ENCODE peak calls at places on chromosomes 11 and 22, in six cellular contexts. F is lower lobe of right lung; A is colonic mucosa; W is mammary epithelial cell; U is CD8-positive, alpha-beta memory T cell; N is tibial nerve. Y is an unnamed sample.

GRCh38 chr11:102377891-102378290 is 30.9 kb downstream of the BIRC2 start:
- DNase-seq in N (no peak), U (no peak), A (no peak), F (no peak), W (no peak), Y (no peak)

GRCh38 chr11:34238533-34238932 is 119.3 kb downstream of the ABTB2 start:
- DNase-seq in A (no peak), F (no peak), U (no peak), N (no peak), W (no peak), Y (no peak)

GRCh38 chr11:83736689-83737088 is 450.5 kb upstream of the CCDC90B start:
- DNase-seq in W (no peak), U (no peak), F (no peak), N (no peak), A (no peak), Y (no peak)

GRCh38 chr11:13220148-13220547 is 57.4 kb upstream of the BMAL1 start:
- DNase-seq in A (no peak), F (no peak), W (no peak), U (no peak), N (no peak), Y (no peak)

GRCh38 chr22:39724390-39724789 is 153.8 kb downstream of the CACNA1I start:
- DNase-seq in N (no peak), F (no peak), A (no peak), W (no peak), U (no peak), Y (no peak)

GRCh38 chr11:126400019-126400962 is 44.8 kb downstream of the ST3GAL4 start:
- DNase-seq in F (no peak), U (no peak), N (no peak), W (no peak), A (no peak), Y (no peak)

GRCh38 chr11:115920841-115921480 is 416.7 kb upstream of the CADM1 start:
- DNase-seq in A (no peak), U (no peak), F (no peak), N (no peak), W (no peak), Y (no peak)

GRCh38 chr11:67033661-67034166 is 10.8 kb downstream of the SYT12 start:
- DNase-seq in U (no peak), F (no peak), N (no peak), W (peak; percentile 93), A (no peak), Y (peak; percentile 94)

GRCh38 chr11:65454311-65454695 is 31.7 kb downstream of the NEAT1 start:
- DNase-seq in A (no peak), F (no peak), N (no peak), U (no peak), W (no peak), Y (peak; percentile 37)

GRCh38 chr22:49296561-49296960 is 531.1 kb downstream of the BRD1 start:
- DNase-seq in U (no peak), F (no peak), W (no peak), N (no peak), A (no peak), Y (no peak)

GRCh38 chr11:325796-326591 is 5.3 kb upstream of the IFITM3 start:
- DNase-seq in A (no peak), F (no peak), W (no peak), U (no peak), N (peak; percentile 13), Y (no peak)

GRCh38 chr11:19714387-19715363 is 2.0 kb downstream of the NAV2 start:
- DNase-seq in W (peak; percentile 19), A (no peak), U (no peak), N (no peak), F (peak; percentile 51), Y (peak; percentile 51)

GRCh38 chr11:119692547-119692834 is 36.5 kb downstream of the NECTIN1 start:
- DNase-seq in A (no peak), W (no peak), U (no peak), F (no peak), N (no peak), Y (no peak)
- H3K27ac ChIP-seq in A (no peak overlapping the region), W (peak overlapping the region; percentile 97), U (no peak overlapping the region), F (no peak overlapping the region), N (no peak overlapping the region), Y (no peak overlapping the region)

GRCh38 chr11:119797137-119797611 is 68.2 kb upstream of the NECTIN1 start:
- DNase-seq in A (no peak), N (no peak), U (no peak), F (peak; percentile 10), W (no peak), Y (no peak)
- H3K27me3 ChIP-seq in A (no peaks in the 10 kb centered on the region), N (no peaks in the 10 kb centered on the region), U (no peaks in the 10 kb centered on the region), F (peaks cover 18% of the 10 kb centered on the region), W (no peaks in the 10 kb centered on the region), Y (no peaks in the 10 kb centered on the region)

DNA sequence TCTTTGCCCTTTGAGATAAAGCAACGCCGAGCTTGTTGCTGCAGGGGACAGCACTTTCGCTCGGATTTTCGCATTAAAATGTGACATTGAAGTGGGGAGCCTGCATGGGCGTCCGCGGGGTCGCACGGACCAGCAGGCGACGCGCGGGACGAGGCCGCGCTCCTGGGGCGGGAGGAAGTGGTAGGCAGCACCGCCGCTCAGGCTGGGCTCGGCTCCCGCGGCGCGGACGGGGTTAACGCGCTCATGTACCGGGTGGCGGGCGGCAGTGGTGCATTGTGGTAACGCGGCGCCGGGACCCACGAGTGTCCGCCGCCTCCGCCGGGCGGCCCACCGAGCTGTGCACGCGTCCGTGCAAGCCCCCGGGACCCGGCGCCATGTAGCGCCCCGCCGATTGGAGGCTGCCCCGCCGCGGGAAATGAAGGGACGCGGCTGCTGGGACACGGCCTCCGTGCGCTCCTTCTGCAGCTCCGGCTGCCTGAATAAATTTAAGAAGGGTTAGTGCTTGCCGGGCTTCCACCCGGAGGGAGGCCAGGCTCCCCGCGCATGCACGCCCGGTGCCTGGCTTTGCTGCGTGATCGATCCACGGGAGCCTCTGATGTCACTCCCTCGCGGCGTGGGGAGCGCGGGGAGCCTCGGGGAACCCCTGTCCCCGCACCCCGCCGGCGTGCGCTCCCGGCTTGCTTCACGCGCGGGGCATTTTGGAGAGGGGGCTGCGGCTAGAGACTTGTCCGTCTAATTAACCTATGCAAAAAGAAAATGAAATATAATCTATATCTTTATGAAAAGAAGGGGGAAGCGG is 127.7 kb downstream of the OSBP2 start:
- DNase-seq in U (no peak), A (no peak), N (no peak), W (no peak), F (no peak), Y (no peak)
- H3K4me3 ChIP-seq in U (no peak overlapping the region), A (peak overlapping the region; percentile 22), N (peak overlapping the region; percentile 9), W (peak overlapping the region; percentile 49), F (peak overlapping the region; percentile 49), Y (peak overlapping the region; percentile 46)

DNA sequence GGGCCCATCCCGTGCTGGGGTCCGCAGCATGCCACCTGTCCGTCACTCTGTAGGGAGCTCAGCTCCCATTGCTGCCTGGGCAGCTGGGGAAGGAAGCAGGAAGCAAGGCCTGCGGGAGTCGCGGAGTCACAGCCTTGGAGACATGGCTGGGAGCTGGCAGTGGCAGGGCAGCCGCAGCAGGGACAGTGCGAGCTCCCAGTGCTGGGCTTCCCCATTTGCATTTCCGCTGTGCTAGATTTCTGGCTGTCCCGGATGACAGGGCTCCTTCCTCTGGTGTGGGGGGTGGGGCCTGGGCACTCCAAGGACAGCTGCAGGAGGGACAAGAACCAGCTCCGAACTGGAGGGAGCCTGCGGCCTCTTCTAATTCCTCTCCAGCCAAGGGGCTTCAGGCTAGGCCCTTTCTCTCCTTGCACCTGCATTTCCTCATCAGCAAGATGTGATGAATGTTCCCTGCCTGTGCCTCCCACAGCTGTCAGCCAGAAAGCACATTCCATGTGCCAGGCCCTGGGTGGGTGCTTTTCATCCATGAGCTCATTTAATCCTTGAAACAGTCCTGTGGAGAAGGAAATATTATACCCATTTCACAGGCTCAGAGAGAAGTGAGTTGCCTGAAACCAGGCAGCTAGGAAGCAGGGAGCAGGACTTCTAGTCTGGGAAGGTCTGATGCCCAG is 48.0 kb downstream of the MYO7A start:
- DNase-seq in N (no peak), F (peak; percentile 66), A (no peak), W (no peak), U (no peak), Y (no peak)
- H3K27ac ChIP-seq in N (no peak overlapping the region), F (peak overlapping the region; percentile 31), A (no peak overlapping the region), W (no peak overlapping the region), U (no peak overlapping the region), Y (no peak overlapping the region)

DNA sequence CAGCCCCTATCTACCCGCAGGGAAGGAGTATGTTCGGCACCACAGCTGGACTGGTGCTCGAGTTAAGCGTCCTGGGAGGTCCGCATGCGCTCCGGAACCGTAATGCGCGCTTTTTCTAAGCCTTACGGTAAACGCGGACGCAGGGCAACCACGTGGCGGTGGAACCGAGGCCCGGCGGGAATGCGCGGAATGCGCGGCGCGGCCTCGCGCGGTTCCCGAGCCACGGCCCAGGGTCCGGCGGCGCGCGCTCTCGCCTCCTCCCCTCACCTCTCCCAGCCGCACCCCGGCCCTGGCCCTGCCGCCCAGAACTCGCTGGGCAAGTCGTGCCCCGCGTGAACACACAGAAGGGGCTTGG is 4.5 kb upstream of the CCND1 start:
- DNase-seq in U (no peak), A (peak; percentile 82), N (no peak), W (no peak), F (peak; percentile 80), Y (peak; percentile 89)
- H3K27me3 ChIP-seq in U (peaks cover 37% of the 10 kb centered on the region), A (peaks cover 33% of the 10 kb centered on the region), N (peaks cover 21% of the 10 kb centered on the region), W (no peaks in the 10 kb centered on the region), F (peaks cover 44% of the 10 kb centered on the region), Y (no peaks in the 10 kb centered on the region)

DNA sequence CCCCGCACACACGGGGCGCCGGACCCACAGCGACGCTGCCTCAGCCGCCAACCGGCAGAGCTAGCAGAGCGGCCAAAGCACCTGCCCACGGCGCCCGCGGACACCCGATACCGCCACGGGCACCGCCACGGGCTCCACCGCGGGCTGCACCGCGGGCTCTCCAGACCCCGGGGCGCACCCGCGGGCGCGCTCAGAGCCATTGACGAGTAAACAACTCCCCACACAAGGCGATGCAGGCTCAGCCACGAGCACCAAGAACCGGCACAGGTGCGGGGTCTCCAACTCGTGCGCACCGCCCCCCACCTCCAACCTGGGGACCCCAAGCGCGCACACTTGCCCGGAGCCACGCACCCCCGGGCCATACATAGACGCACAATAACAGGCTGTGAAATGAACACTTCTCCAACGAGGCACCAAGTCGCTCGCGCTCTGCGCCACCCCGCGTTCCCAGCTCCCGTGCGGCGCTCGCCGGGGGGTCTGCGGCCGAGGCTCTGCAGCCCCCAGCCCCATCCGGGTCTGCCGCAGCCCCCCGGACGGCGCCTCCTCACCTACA is 1.9 kb downstream of the IFITM10 start:
- DNase-seq in U (no peak), A (no peak), W (peak; percentile 44), N (no peak), F (peak; percentile 52), Y (no peak)
- H3K4me3 ChIP-seq in U (no peak overlapping the region), A (no peak overlapping the region), W (peak overlapping the region; percentile 67), N (peak overlapping the region; percentile 51), F (peak overlapping the region; percentile 30), Y (peak overlapping the region; percentile 70)

GRCh38 chr11:132073787-132074186 is 703.4 kb downstream of the NTM start:
- DNase-seq in F (no peak), W (no peak), A (no peak), U (no peak), N (no peak), Y (no peak)

GRCh38 chr11:132068556-132068955 is 698.1 kb downstream of the NTM start:
- DNase-seq in W (no peak), F (no peak), A (no peak), N (no peak), U (no peak), Y (no peak)

GRCh38 chr11:132075447-132075846 is 705.0 kb downstream of the NTM start:
- DNase-seq in W (no peak), U (no peak), N (no peak), A (no peak), F (no peak), Y (no peak)

GRCh38 chr11:132072880-132073213 is 702.4 kb downstream of the NTM start:
- DNase-seq in W (no peak), A (no peak), F (no peak), U (no peak), N (no peak), Y (peak; percentile 33)

GRCh38 chr11:132072044-132072879 is 701.8 kb downstream of the NTM start:
- DNase-seq in A (no peak), U (no peak), F (no peak), W (peak; percentile 97), N (no peak), Y (peak; percentile 96)
- H3K27ac ChIP-seq in A (no peak overlapping the region), U (no peak overlapping the region), F (no peak overlapping the region), W (peak overlapping the region; percentile 99), N (peak overlapping the region; percentile 26), Y (peak overlapping the region; percentile 97)